ENCODE peak calls at places on chromosome 14, in four cellular contexts. I is D341Med, P is GM06990, R is heart right ventricle. C is an unnamed sample.

GRCh38 chr14:98304574-98304973 is 967.4 kb downstream of the BCL11B start:
- DNase-seq in P (no peak), I (no peak), R (no peak), C (no peak)

GRCh38 chr14:104323551-104324175 is 185.3 kb downstream of the KIF26A start:
- DNase-seq in R (no peak), I (no peak), P (no peak), C (no peak)

GRCh38 chr14:89206426-89206825 is 210.6 kb downstream of the FOXN3 start:
- DNase-seq in P (no peak), I (no peak), R (no peak), C (no peak)

GRCh38 chr14:20631023-20631820 is 10.3 kb downstream of the OR6S1 start:
- DNase-seq in R (no peak), I (no peak), P (peak; percentile 30), C (peak; percentile 57)

GRCh38 chr14:68526420-68527105 is 266.3 kb downstream of the ZFP36L1 start:
- DNase-seq in R (no peak), I (no peak), P (no peak), C (no peak)

GRCh38 chr14:91367173-91368171 is 50.1 kb downstream of the CCDC88C start:
- DNase-seq in R (peak; percentile 30), P (peak; percentile 76), I (no peak), C (no peak)

GRCh38 chr14:54564071-54564798 is 2.7 kb upstream of the SAMD4A start:
- DNase-seq in P (peak; percentile 41), R (no peak), I (no peak), C (peak; percentile 56)

GRCh38 chr14:100786131-100786530 is 39.8 kb upstream of the MEG3 start:
- DNase-seq in I (no peak), P (no peak), R (no peak), C (no peak)

GRCh38 chr14:76015668-76016067 is 30.1 kb downstream of the IFT43 start:
- DNase-seq in R (no peak), P (no peak), I (no peak), C (no peak)

GRCh38 chr14:78358631-78359030 is 188.5 kb downstream of the NRXN3 start:
- DNase-seq in I (no peak), R (no peak), P (no peak), C (no peak)

GRCh38 chr14:34053666-34054065 is 102.8 kb upstream of the EGLN3 start:
- DNase-seq in P (no peak), R (peak; percentile 73), I (no peak), C (no peak)

GRCh38 chr14:96797943-96798349 is 764 bp downstream of the VRK1 start:
- DNase-seq in I (peak; percentile 44), R (no peak), P (no peak), C (peak; percentile 51)

GRCh38 chr14:64117671-64118402 is 176.3 kb downstream of the ESR2 start:
- DNase-seq in P (no peak), I (no peak), R (peak; percentile 74), C (no peak)

GRCh38 chr14:74459289-74459946 is 33.4 kb upstream of the SYNDIG1L start:
- DNase-seq in P (peak; percentile 9), I (peak; percentile 78), R (no peak), C (peak; percentile 31)

GRCh38 chr14:64800000-64800399 is 79.7 kb downstream of the SPTB start:
- DNase-seq in P (no peak), R (peak; percentile 54), I (no peak), C (peak; percentile 26)

GRCh38 chr14:39014460-39014859 is 88.6 kb downstream of the SEC23A start:
- DNase-seq in R (no peak), P (no peak), I (no peak), C (no peak)

GRCh38 chr14:35402323-35403084 is 2.0 kb downstream of the NFKBIA start:
- DNase-seq in P (no peak), I (no peak), R (no peak), C (no peak)

GRCh38 chr14:67423424-67423823 is 11.5 kb upstream of the PLEK2 start:
- DNase-seq in R (no peak), I (no peak), P (no peak), C (no peak)

GRCh38 chr14:102523200-102524025 is 13.8 kb upstream of the ANKRD9 start:
- DNase-seq in P (no peak), I (no peak), R (no peak), C (no peak)

GRCh38 chr14:102558566-102558965 is 33.9 kb upstream of the RCOR1 start:
- DNase-seq in R (no peak), I (no peak), P (no peak), C (no peak)

GRCh38 chr14:70391493-70392391 is 25.1 kb downstream of the SYNJ2BP start:
- DNase-seq in P (no peak), R (no peak), I (no peak), C (no peak)

GRCh38 chr14:100851946-100852620 is 26.2 kb downstream of the MEG3 start:
- DNase-seq in I (no peak), P (no peak), R (no peak), C (no peak)

GRCh38 chr14:24312736-24313507 is 1.6 kb downstream of the LTB4R start:
- DNase-seq in R (peak; percentile 66), I (no peak), P (no peak), C (no peak)

GRCh38 chr14:51849095-51849494 is 11.3 kb upstream of the GNG2 start:
- DNase-seq in R (no peak), P (peak; percentile 50), I (no peak), C (no peak)

GRCh38 chr14:84228702-84229101 is 1301.2 kb upstream of the FLRT2 start:
- DNase-seq in P (no peak), I (no peak), R (no peak), C (no peak)

GRCh38 chr14:22438742-22439141 is 150.3 kb downstream of the DAD1 start:
- DNase-seq in I (no peak), R (no peak), P (no peak), C (no peak)

C was measured in NCI-H1694 treated with DMSO at 0.1 percent for 48 hours.